ENCODE peak calls at places on chromosomes 16 and 17, in nine cellular contexts. Z, V, J, L, G, B, Y, K and H are unnamed samples.

GRCh38 chr17:73198201-73198929 is 5.5 kb downstream of the COG1 start:
- DNase-seq in Z (no peak), V (peak), J (peak), L (no peak), G (no peak), B (no peak), Y (no peak), K (no peak), H (no peak)

GRCh38 chr16:27439273-27440018 is 37.5 kb downstream of the IL21R start:
- DNase-seq in Z (no peak), V (peak), J (peak), L (no peak), G (no peak), B (peak), Y (no peak), K (no peak), H (no peak)

GRCh38 chr16:53822936-53823529 is 119.1 kb downstream of the FTO start:
- DNase-seq in Z (peak), V (no peak), J (no peak), L (no peak), G (peak), B (no peak), Y (no peak), K (no peak), H (peak)

GRCh38 chr17:17890773-17891759 is 54.3 kb upstream of the SREBF1 start:
- DNase-seq in Z (peak), V (no peak), J (no peak), L (peak), G (peak), B (no peak), Y (no peak), K (peak), H (peak)

GRCh38 chr17:13741744-13742143 is 140.0 kb upstream of the HS3ST3A1 start:
- DNase-seq in Z (no peak), V (no peak), J (no peak), L (no peak), G (no peak), B (no peak), Y (no peak), K (no peak), H (no peak)

GRCh38 chr16:35391328-35391727 is 1931.9 kb downstream of the TP53TG3F start:
- DNase-seq in Z (peak), V (no peak), J (no peak), L (peak), G (no peak), B (no peak), Y (peak), K (peak), H (no peak)

GRCh38 chr17:7407033-7407432 is 612 bp upstream of the NLGN2 start:
- DNase-seq in Z (no peak), V (no peak), J (peak), L (no peak), G (no peak), B (no peak), Y (no peak), K (no peak), H (no peak)

GRCh38 chr16:49788936-49789335 is 67.0 kb downstream of the ZNF423 start:
- DNase-seq in Z (no peak), V (no peak), J (no peak), L (no peak), G (peak), B (peak), Y (no peak), K (no peak), H (no peak)

GRCh38 chr16:66673691-66674090 is 22.9 kb downstream of the CMTM4 start:
- DNase-seq in Z (no peak), V (no peak), J (no peak), L (no peak), G (no peak), B (no peak), Y (no peak), K (no peak), H (no peak)

GRCh38 chr16:11133344-11133921 is 122.6 kb downstream of the SOCS1 start:
- DNase-seq in Z (no peak), V (peak), J (peak), L (no peak), G (peak), B (peak), Y (peak), K (no peak), H (peak)

GRCh38 chr17:74148446-74148845 is 55.0 kb upstream of the RPL38 start:
- DNase-seq in Z (no peak), V (no peak), J (peak), L (no peak), G (no peak), B (no peak), Y (no peak), K (no peak), H (no peak)

GRCh38 chr17:21843318-21843865 is 151.1 kb downstream of the KCNJ18 start:
- DNase-seq in Z (no peak), V (no peak), J (no peak), L (no peak), G (no peak), B (no peak), Y (no peak), K (no peak), H (no peak)

DNA sequence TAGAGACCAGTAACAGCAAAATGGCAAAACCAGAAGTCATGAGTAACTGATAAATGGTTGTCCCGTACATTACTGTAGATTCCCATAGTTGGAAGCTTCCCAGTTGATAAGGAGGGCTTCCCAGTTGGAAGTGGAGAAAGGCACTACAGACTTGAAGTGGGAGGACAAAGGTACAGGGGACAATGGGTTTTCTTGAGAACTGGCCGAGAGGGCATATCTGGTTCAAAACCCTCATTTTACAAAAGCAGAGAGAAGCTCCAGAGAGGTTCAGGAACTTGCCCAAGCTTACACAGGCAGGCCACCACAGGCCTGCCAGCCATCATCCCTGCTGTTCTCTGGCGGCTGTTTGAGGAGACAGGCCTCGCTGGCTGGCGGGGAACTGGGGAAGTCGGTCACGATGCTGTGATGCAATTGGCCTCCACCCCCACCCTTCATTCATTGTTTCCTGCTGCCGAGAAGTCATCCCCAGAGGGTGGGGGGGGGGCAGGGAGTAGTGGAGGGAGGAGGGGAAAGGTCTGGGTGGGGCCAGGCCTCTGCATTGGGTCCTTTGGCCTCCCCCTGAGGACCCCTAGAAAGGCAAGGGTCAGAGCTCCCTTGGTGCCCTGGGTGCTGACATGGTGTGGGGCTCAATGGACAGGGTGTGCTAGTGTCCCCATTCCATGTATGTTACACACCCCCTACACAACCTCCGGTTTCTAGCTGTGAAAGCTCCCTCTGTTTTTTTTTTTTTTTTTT is 3.0 kb downstream of the UBALD2 start:
- DNase-seq in Z (peak), V (peak), J (peak), L (no peak), G (peak), B (peak), Y (peak), K (peak), H (peak)
- H3K4me3 ChIP-seq in Z (peak), V (peak), J (no peak), L (no peak), G (no peak), B (no peak), Y (peak), K (peak), H (peak)

GRCh38 chr17:6070280-6070894 is at the start of gene WSCD1:
- DNase-seq in Z (no peak), V (no peak), J (no peak), L (peak), G (no peak), B (no peak), Y (peak), K (no peak), H (peak)
- H3K4me3 ChIP-seq in Z (no peak), V (peak), J (peak), L (peak), G (peak), B (peak), Y (peak), K (no peak), H (peak)

DNA sequence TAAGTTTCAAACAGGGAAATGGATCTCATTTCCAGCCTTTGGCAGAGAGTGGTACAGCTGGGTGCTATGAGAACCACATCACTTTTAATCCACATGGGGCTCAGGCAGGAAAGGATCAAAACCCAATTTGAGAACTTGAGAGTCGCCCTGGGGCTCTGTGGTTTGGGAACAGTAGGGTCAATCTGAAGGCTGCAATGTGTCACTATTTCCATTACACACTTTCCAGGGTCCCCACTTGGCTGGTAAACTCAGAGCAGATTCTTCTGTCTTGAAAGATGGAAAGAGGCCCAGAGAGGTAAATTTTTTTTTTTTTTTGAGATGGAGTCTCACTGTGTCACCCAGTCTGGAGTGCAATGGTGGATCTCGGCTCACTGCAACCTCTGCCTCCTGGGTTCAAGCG is 6.7 kb upstream of the HIGD1B start:
- DNase-seq in Z (no peak), V (no peak), J (no peak), L (no peak), G (no peak), B (no peak), Y (no peak), K (no peak), H (no peak)
- H3K4me3 ChIP-seq in Z (no peak), V (no peak), J (no peak), L (no peak), G (no peak), B (no peak), Y (no peak), K (no peak), H (no peak)

GRCh38 chr16:57809276-57809793 is 7.0 kb upstream of the KIFC3 start:
- DNase-seq in Z (no peak), V (no peak), J (no peak), L (no peak), G (no peak), B (no peak), Y (no peak), K (no peak), H (no peak)

GRCh38 chr16:57808589-57808988 is 6.3 kb upstream of the KIFC3 start:
- DNase-seq in Z (no peak), V (no peak), J (no peak), L (no peak), G (no peak), B (no peak), Y (no peak), K (no peak), H (no peak)

GRCh38 chr16:57807968-57808528 is 5.8 kb upstream of the KIFC3 start:
- DNase-seq in Z (peak), V (no peak), J (peak), L (peak), G (peak), B (peak), Y (peak), K (peak), H (peak)

GRCh38 chr16:57810197-57811024 is 8.1 kb upstream of the KIFC3 start:
- DNase-seq in Z (no peak), V (no peak), J (no peak), L (peak), G (peak), B (peak), Y (peak), K (peak), H (peak)

GRCh38 chr16:57809843-57810196 is 7.5 kb upstream of the KIFC3 start:
- DNase-seq in Z (no peak), V (no peak), J (no peak), L (no peak), G (no peak), B (no peak), Y (no peak), K (no peak), H (no peak)
- H3K4me3 ChIP-seq in Z (no peak), V (no peak), J (no peak), L (no peak), G (no peak), B (no peak), Y (no peak), K (no peak), H (no peak)

GRCh38 chr17:58318627-58319180 is 9.9 kb downstream of the TSPOAP1 start:
- DNase-seq in Z (no peak), V (no peak), J (peak), L (no peak), G (no peak), B (peak), Y (no peak), K (no peak), H (no peak)
- H3K4me3 ChIP-seq in Z (no peak), V (no peak), J (no peak), L (no peak), G (no peak), B (no peak), Y (no peak), K (no peak), H (no peak)

GRCh38 chr16:89562027-89562599 is 1.6 kb downstream of the RPL13 start:
- DNase-seq in Z (no peak), V (peak), J (no peak), L (no peak), G (no peak), B (no peak), Y (no peak), K (peak), H (peak)
- H3K4me3 ChIP-seq in Z (peak), V (peak), J (no peak), L (peak), G (peak), B (peak), Y (peak), K (peak), H (peak)

GRCh38 chr16:31107465-31107867 is 720 bp upstream of the BCKDK start:
- DNase-seq in Z (no peak), V (no peak), J (no peak), L (no peak), G (no peak), B (no peak), Y (no peak), K (no peak), H (no peak)
- H3K4me3 ChIP-seq in Z (peak), V (no peak), J (no peak), L (peak), G (no peak), B (no peak), Y (no peak), K (peak), H (no peak)

DNA sequence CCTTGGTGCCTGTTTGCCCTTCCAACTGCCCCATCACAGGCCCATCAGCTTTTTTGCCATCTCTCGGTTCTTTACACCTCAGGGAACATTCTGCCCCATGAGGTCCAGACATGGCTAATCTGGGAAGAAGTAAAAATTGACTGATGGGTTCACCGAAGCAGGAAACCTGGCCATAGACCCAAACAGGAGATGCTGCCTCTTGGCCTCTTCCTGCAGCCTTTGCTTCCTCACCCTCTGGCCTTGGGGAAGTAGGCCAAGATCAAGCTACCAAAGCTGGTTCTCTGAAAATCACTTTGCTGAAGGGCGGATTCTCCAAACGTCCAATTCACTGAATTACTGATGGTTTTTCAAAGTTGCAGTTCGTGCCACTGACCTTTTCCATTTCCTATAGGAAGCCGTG is 56.1 kb downstream of the ARSG start:
- DNase-seq in Z (peak), V (no peak), J (no peak), L (no peak), G (no peak), B (no peak), Y (no peak), K (peak), H (no peak)
- H3K4me3 ChIP-seq in Z (peak), V (no peak), J (no peak), L (no peak), G (no peak), B (no peak), Y (no peak), K (peak), H (no peak)

GRCh38 chr17:65588194-65588808 is 26.9 kb upstream of the AXIN2 start:
- DNase-seq in Z (no peak), V (no peak), J (no peak), L (no peak), G (no peak), B (no peak), Y (no peak), K (no peak), H (peak)
- H3K4me3 ChIP-seq in Z (no peak), V (no peak), J (no peak), L (no peak), G (no peak), B (no peak), Y (no peak), K (no peak), H (no peak)

DNA sequence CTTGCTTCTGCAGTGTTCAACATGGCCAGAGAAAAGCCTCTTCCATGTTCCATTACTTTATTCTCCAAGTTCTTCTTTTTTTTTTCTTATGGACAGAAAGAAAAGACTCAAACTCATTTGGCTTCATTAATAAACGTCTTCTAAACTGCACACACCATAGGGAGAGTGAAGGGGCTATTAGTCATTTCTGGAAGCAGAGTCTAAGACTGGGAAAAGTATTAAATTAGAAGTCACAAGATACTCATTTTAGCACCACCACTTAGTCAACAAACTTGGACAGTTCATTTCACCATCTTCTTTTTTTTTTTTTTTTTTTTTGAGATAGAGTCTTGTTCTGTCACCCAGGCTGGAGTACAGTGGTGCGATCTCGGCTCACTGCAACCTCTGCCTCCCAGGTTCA is 52.8 kb downstream of the NOL11 start:
- DNase-seq in Z (no peak), V (no peak), J (no peak), L (no peak), G (no peak), B (no peak), Y (no peak), K (no peak), H (no peak)
- H3K4me3 ChIP-seq in Z (no peak), V (no peak), J (no peak), L (no peak), G (no peak), B (no peak), Y (no peak), K (no peak), H (no peak)